ENCODE peak calls at places on chromosomes 11 and 22, in eight cellular contexts. K is stomach, Z is prostate gland, L is sigmoid colon, Q is Panc1, B is HCT116, G is transverse colon, P is H1. U is an unnamed sample. For H3K36me3, the result is how much of the 10 kb centered on the place peaks cover.

GRCh38 chr11:128424867-128425285 is 162.5 kb downstream of the ETS1 start:
- DNase-seq in K (peak), Z (no peak), L (no peak), Q (no peak), B (no peak), G (peak), P (no peak), U (no peak)

GRCh38 chr11:119179983-119180382 is 5.3 kb upstream of the NHERF4 start:
- DNase-seq in K (no peak), Z (no peak), L (no peak), Q (no peak), B (no peak), G (no peak), P (no peak), U (no peak)

GRCh38 chr11:72553748-72554147 is 119.4 kb upstream of the CLPB start:
- DNase-seq in K (no peak), Z (no peak), L (no peak), Q (no peak), B (no peak), G (no peak), P (peak), U (no peak)

GRCh38 chr11:128493570-128493965 is 93.8 kb downstream of the ETS1 start:
- DNase-seq in K (no peak), Z (no peak), L (no peak), Q (no peak), B (no peak), G (no peak), P (no peak), U (no peak)

GRCh38 chr22:20241579-20242392 is 26.3 kb downstream of the RTN4R start:
- DNase-seq in K (no peak), Z (no peak), L (no peak), Q (no peak), B (no peak), G (no peak), P (no peak), U (no peak)

GRCh38 chr11:124618863-124619262 is 3.8 kb upstream of the TBRG1 start:
- DNase-seq in K (no peak), Z (no peak), L (no peak), Q (no peak), B (no peak), G (no peak), P (no peak), U (no peak)

GRCh38 chr11:73267122-73267846 is 4.9 kb upstream of the P2RY6 start:
- DNase-seq in K (peak), Z (no peak), L (no peak), Q (no peak), B (no peak), G (no peak), P (no peak), U (no peak)

GRCh38 chr11:79044211-79044610 is 396.6 kb downstream of the TENM4 start:
- DNase-seq in K (no peak), Z (no peak), L (no peak), Q (no peak), B (no peak), G (no peak), P (no peak), U (no peak)

GRCh38 chr11:65501530-65502273 is 2.9 kb downstream of the MALAT1 start:
- DNase-seq in K (no peak), Z (no peak), L (peak), Q (no peak), B (no peak), G (no peak), P (no peak), U (peak)

GRCh38 chr22:35711336-35711735 is 6.3 kb upstream of the APOL5 start:
- DNase-seq in K (no peak), Z (no peak), L (no peak), Q (no peak), B (no peak), G (no peak), P (no peak), U (no peak)

GRCh38 chr11:104462346-104462745 is 298.4 kb upstream of the PDGFD start:
- DNase-seq in K (no peak), Z (no peak), L (no peak), Q (no peak), B (no peak), G (no peak), P (no peak), U (no peak)

GRCh38 chr22:30444632-30445437 is 19.3 kb downstream of the MTFP1 start:
- DNase-seq in K (peak), Z (no peak), L (no peak), Q (no peak), B (peak), G (peak), P (peak), U (no peak)

GRCh38 chr11:63590024-63590788 is 24.0 kb downstream of the PLAAT3 start:
- DNase-seq in K (no peak), Z (no peak), L (peak), Q (no peak), B (no peak), G (no peak), P (no peak), U (no peak)

DNA sequence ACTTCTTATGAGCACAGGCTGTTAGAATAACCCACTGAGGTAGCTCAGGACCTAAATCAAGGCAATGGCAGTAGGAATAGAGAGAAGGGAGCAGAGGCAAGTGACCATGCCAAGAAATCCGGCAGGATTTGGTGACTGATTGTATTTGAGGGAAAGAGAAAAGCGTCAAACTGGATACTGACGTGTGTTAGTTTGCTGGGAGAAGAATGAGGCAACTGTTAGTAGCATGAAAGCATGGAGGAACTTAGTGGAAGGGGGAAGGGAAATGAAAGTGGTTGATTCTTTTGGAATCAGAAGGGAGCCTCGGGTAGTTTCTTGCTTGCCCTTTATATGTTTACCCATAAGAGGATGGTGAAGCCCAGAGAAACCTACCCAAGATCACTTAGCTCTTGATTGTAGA is 8.3 kb downstream of the PPFIBP2 start:
- DNase-seq in K (no peak), Z (no peak), L (no peak), Q (no peak), B (no peak), G (no peak), P (no peak), U (no peak)
- H3K27ac ChIP-seq in K (no peak), Z (no peak), L (peak), Q (no peak), B (no peak), G (peak), P (no peak), U (peak)

DNA sequence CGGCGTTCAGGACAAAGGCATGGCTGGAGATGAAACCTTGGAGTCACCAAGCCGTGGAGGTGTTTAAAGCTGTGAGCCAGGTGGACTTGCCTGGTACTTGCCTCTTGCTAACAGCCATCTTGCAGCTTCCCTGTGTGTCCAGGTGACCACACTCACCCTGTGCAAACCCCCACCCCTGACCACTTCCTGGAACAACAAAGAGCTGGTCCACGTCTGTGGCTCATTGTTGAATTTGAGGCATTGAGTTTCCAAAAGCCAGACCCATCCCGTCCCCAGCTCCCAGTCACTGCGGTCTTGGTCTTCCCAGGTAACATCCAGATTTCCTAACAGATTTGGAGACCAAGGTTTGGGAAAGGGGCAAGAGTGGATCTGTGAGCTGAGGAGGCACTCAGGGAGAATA is 18.5 kb downstream of the DHCR7 start:
- DNase-seq in K (no peak), Z (no peak), L (no peak), Q (no peak), B (no peak), G (no peak), P (no peak), U (peak)
- TF ChIP-seq POLR2AphosphoS5 in K (no peak), Z (no peak), L (no peak), Q (no peak), B (no peak), G (no peak), P (no peak), U (no peak)

GRCh38 chr22:37235897-37236607 is 8.0 kb downstream of the RAC2 start:
- DNase-seq in K (no peak), Z (no peak), L (peak), Q (no peak), B (no peak), G (peak), P (no peak), U (no peak)
- H3K36me3 ChIP-seq in K (under half), Z (under half), L (under half), Q (under half), B (under half), G (under half), P (under half), U (under half)

DNA sequence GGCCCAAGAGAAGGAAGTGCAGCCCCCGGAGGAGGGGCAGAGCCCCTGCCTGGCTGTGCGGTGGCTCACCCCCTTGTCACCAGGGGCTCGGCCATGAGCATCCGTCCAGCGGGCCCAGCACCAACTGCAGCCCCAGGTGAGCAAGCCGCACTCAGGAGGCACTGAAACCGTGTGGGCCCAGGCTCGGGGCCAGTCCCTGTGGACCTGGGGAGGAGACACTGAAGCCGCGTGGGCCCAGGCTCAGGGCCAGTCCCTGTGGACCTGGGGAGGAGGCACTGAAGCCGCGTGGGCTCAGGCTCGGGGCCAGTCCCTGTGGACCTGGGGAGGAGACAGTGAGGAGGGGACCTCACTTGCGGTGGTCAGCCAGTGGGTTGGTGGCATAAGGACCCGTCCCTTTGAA is 13.9 kb downstream of the LSP1 start:
- DNase-seq in K (no peak), Z (no peak), L (no peak), Q (no peak), B (no peak), G (no peak), P (no peak), U (no peak)
- H3K27ac ChIP-seq in K (peak), Z (no peak), L (peak), Q (no peak), B (no peak), G (no peak), P (no peak), U (no peak)

DNA sequence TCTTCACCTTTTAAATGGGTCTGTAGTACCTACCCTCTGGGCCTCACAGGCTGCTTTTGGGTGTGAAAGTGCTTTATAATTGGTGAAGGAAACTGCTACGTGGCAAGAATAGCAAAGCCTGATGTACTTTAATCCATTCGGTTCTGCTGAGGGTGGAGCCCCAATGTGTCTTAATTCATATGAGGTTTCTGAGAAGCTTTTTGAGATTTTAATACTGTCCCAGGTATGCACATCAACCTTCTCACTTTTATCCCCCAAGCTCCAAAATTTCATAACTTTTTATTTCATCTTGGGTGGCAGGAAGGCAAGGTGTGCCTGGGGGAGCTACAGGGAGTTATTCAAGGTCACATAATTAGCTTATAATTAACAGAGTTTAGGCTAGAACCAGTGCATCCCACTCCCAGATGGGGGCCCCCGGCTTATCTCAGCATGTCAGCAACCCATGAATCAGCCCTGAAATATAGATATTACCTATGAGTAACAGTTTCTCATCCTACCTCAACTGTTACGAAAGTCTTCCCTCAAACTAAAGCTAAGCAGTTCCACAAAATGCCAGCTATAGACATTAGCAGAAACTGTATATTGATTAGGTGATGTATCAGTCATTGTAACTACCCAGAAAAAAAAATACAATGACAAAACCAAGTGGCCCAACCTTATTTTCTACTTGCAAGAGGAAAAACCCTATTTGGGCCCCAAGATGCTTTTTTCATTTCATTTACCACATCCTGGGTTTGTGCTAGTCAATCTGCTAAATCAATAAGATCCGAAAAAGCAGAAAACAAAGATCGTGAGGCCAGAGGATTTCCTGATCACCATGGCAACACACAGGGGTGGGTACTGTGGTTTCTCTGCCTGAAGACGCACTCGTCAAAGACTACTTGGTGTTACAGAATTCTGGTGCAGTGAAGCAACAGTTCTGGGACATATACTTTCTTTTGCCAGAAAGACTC is 26.7 kb downstream of the CD44 start:
- DNase-seq in K (peak), Z (no peak), L (no peak), Q (no peak), B (no peak), G (peak), P (no peak), U (no peak)
- TF ChIP-seq POLR2AphosphoS5 in K (peak), Z (peak), L (no peak), Q (no peak), B (no peak), G (peak), P (no peak), U (no peak)

GRCh38 chr22:21760640-21761039 is 25.0 kb upstream of the YPEL1 start:
- DNase-seq in K (no peak), Z (no peak), L (no peak), Q (no peak), B (no peak), G (no peak), P (no peak), U (no peak)

GRCh38 chr22:21762712-21763581 is 27.4 kb upstream of the YPEL1 start:
- DNase-seq in K (no peak), Z (no peak), L (no peak), Q (no peak), B (no peak), G (no peak), P (no peak), U (no peak)

GRCh38 chr22:21764038-21764804 is 28.6 kb upstream of the YPEL1 start:
- DNase-seq in K (no peak), Z (no peak), L (no peak), Q (no peak), B (no peak), G (no peak), P (no peak), U (no peak)

GRCh38 chr22:21761086-21761485 is 25.5 kb upstream of the YPEL1 start:
- DNase-seq in K (no peak), Z (no peak), L (no peak), Q (no peak), B (no peak), G (no peak), P (no peak), U (no peak)

DNA sequence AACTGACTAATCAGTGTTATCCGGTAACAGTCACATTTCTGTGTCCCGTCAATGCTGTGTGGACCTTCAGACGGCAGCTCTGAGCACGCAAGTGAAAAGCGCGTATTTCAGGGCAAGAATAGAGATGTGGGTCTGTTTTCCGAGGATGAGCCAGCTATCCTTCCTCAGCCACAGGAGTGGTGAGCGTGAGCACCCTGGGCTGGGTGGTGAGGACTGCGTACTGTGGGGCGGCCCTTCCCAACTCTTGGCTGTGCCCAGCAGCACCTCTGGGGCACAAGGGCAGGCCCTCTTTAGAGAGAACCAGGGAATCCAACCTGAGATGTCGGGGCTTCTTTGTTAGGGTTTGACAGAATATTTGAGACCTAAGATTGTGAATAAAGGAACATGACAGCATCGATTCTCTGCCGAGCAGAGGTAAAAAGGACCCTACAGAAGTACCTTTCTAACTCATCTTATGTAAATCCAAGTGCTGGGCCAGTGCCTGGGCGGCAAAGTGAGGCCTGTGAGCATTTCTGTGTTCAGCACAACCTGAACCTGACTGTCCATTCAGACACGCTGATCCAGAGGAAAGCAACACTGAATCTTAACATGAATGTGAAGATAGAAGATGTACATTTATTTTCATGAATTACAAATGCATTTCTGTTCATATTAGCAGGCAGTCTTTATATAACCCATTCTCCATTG is 26.5 kb upstream of the YPEL1 start:
- DNase-seq in K (no peak), Z (no peak), L (no peak), Q (no peak), B (no peak), G (no peak), P (no peak), U (no peak)
- H3K36me3 ChIP-seq in K (half or more), Z (under half), L (under half), Q (under half), B (under half), G (under half), P (under half), U (half or more)

GRCh38 chr22:28505416-28506156 is 174.1 kb downstream of the TTC28 start:
- DNase-seq in K (no peak), Z (no peak), L (no peak), Q (no peak), B (no peak), G (no peak), P (no peak), U (no peak)
- H3K27ac ChIP-seq in K (peak), Z (no peak), L (no peak), Q (no peak), B (no peak), G (no peak), P (no peak), U (no peak)

GRCh38 chr22:37309221-37310074 is 27.1 kb downstream of the CYTH4 start:
- DNase-seq in K (no peak), Z (no peak), L (no peak), Q (no peak), B (no peak), G (peak), P (no peak), U (no peak)
- TF ChIP-seq POLR2AphosphoS5 in K (no peak), Z (no peak), L (no peak), Q (no peak), B (no peak), G (no peak), P (no peak), U (no peak)

GRCh38 chr22:40441761-40442364 is 71.5 kb downstream of the SGSM3 start:
- DNase-seq in K (no peak), Z (no peak), L (no peak), Q (no peak), B (no peak), G (no peak), P (no peak), U (no peak)
- H3K36me3 ChIP-seq in K (under half), Z (under half), L (under half), Q (under half), B (under half), G (under half), P (under half), U (under half)